ENCODE peak calls at places on chromosomes 6 and 20, in five cellular contexts. C is K562, H is GM12878, G is HepG2, N is H1. X is an unnamed sample.
A peak's percentile ranks its signal among the peaks of the same experiment; 100 is the strongest.

GRCh38 chr6:159633196-159633595 is 59.8 kb downstream of the SOD2 start:
- DNase-seq in G (peak; percentile 39), N (peak; percentile 47), C (peak; percentile 23), H (no peak), X (peak; percentile 32)

GRCh38 chr6:52568320-52568719 is 8.5 kb downstream of the TRAM2 start:
- DNase-seq in C (no peak), G (no peak), H (no peak), N (no peak), X (no peak)

GRCh38 chr6:157625764-157626163 is 197.3 kb upstream of the SNX9 start:
- DNase-seq in H (no peak), C (no peak), G (no peak), N (no peak), X (no peak)

GRCh38 chr20:50844430-50845100 is 49.7 kb downstream of the BCAS4 start:
- DNase-seq in N (no peak), G (peak; percentile 25), C (peak; percentile 39), H (peak; percentile 83), X (no peak)

GRCh38 chr6:34730006-34730405 is 27.3 kb upstream of the SNRPC start:
- DNase-seq in H (no peak), G (no peak), N (no peak), C (no peak), X (no peak)

GRCh38 chr20:38825901-38826625 is 20.6 kb downstream of the PPP1R16B start:
- DNase-seq in G (peak; percentile 85), H (no peak), N (no peak), C (no peak), X (no peak)

GRCh38 chr20:43459022-43459942 is 1.6 kb downstream of the SRSF6 start:
- DNase-seq in H (no peak), C (peak; percentile 31), N (no peak), G (no peak), X (no peak)

GRCh38 chr6:2684059-2684749 is 66.5 kb downstream of the MYLK4 start:
- DNase-seq in C (no peak), G (no peak), N (no peak), H (no peak), X (no peak)

GRCh38 chr20:19940945-19941590 is 76.1 kb upstream of the NAA20 start:
- DNase-seq in N (no peak), H (no peak), C (no peak), G (no peak), X (no peak)

GRCh38 chr6:27091661-27092315 is 155.7 kb upstream of the PRSS16 start:
- DNase-seq in C (peak; percentile 59), H (peak; percentile 54), G (peak; percentile 66), N (peak; percentile 72), X (peak; percentile 41)

GRCh38 chr20:57327820-57328219 is 1.8 kb upstream of the SPO11 start:
- DNase-seq in H (no peak), C (no peak), G (no peak), N (no peak), X (no peak)

DNA sequence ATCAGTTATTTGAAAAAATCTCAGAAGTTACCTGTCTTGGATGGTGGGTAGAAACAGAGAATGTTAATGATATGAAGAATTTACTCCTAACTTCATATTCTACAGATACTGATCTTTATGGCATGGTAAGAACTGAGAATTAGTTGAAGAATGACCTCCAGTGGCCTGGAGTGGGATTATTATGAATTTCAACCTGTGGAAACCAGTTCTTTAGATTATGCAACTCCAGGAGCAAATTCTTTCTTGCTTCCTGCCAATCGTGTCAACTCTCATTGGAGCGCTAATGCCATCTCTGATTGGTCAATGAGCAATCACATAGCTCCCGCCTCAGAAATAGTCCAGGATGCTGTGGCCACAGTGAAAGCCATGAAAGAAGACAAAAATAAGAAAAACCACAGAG is 40.6 kb downstream of the LYRM2 start:
- DNase-seq in N (no peak), G (peak; percentile 64), H (no peak), C (no peak), X (no peak)
- TF ChIP-seq USF2 in N (no peak), G (no peak), H (no peak), C (no peak), X (no peak)

DNA sequence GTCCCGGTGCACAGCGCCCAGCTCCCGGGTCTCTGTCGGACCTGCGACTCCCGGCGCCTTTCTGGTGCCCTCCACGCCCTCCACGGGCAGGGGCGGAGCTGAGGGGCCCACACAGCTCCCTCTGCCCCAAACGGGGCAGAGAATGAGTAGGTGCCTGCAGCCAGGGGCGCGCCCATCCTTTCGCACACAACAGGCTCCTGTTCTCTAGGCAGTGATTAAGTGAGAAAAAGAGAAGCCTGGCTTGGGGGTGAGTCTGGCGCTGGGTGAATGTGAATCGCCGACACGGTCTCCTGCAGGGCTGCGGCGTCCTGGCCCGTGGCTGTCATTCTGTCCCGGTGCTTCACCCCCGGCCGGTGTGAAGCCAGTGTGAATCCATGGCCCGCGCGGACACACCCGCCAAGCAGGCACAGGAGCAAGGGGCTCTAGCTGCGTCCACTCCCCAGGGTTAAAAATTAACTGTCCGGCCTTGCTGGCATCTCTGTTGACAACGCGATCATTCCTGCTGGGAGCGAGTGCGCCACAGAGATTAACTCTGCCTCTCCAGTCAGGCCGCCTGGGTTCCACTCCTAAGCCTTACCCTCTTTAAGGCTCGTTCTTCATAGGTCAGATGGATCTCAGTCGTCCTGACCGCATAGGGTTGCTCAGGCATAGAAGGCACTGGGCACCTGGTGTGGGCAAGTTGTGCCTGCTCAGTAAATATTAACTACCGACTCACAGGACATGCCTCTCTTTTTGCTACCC is 88.8 kb downstream of the PCSK2 start:
- DNase-seq in C (no peak), G (peak; percentile 39), H (no peak), N (no peak), X (no peak)
- TF ChIP-seq ATF2 in C (no peak), G (no peak), H (no peak), N (no peak), X (no peak)

GRCh38 chr6:107789361-107789760 is 34.8 kb downstream of the SCML4 start:
- DNase-seq in C (no peak), G (no peak), N (peak; percentile 19), H (no peak), X (no peak)

GRCh38 chr6:107786709-107787588 is 37.2 kb downstream of the SCML4 start:
- DNase-seq in G (no peak), H (peak; percentile 21), C (no peak), N (peak; percentile 26), X (no peak)

GRCh38 chr6:107787589-107787960 is 36.5 kb downstream of the SCML4 start:
- DNase-seq in G (no peak), N (no peak), H (no peak), C (no peak), X (no peak)

GRCh38 chr6:107786179-107786578 is 37.9 kb downstream of the SCML4 start:
- DNase-seq in N (peak; percentile 19), H (no peak), C (no peak), G (no peak), X (no peak)

GRCh38 chr6:107784669-107785068 is 39.4 kb downstream of the SCML4 start:
- DNase-seq in G (no peak), H (no peak), C (no peak), N (peak; percentile 19), X (no peak)
- TF ChIP-seq USF2 in G (no peak), H (no peak), C (no peak), N (no peak), X (no peak)

GRCh38 chr20:13777171-13777601 is 7.5 kb downstream of the ESF1 start:
- DNase-seq in G (no peak), C (no peak), N (no peak), H (no peak), X (no peak)
- TF ChIP-seq ATF2 in G (no peak), C (no peak), N (no peak), H (peak; percentile 18), X (no peak)